ENCODE peak calls at places on chromosomes 1 and 21, in six cellular contexts. X is neuronal stem cell, M is mesenchymal stem cell, A is H1, C is IMR-90, B is H9. K is an unnamed sample.

GRCh38 chr1:230495891-230496385 is 69.8 kb upstream of the PGBD5 start:
- DNase-seq in X (no peak), M (no peak), A (no peak), C (no peak), B (no peak), K (peak; percentile 47)

GRCh38 chr1:50156241-50157010 is 47.7 kb downstream of the ELAVL4 start:
- DNase-seq in X (no peak), M (no peak), A (no peak), C (no peak), B (no peak), K (no peak)

GRCh38 chr1:19455353-19455752 is 30.0 kb downstream of the CAPZB start:
- DNase-seq in X (no peak), M (no peak), A (no peak), C (no peak), B (no peak), K (no peak)

GRCh38 chr1:101262601-101263348 is 26.0 kb downstream of the S1PR1 start:
- DNase-seq in X (no peak), M (peak; percentile 24), A (no peak), C (no peak), B (no peak), K (no peak)

GRCh38 chr1:109620396-109620817 is 770 bp downstream of the AMPD2 start:
- DNase-seq in X (no peak), M (peak; percentile 85), A (no peak), C (peak; percentile 62), B (peak; percentile 49), K (peak; percentile 68)

GRCh38 chr21:38660333-38661295 is 145.1 kb upstream of the ETS2 start:
- DNase-seq in X (no peak), M (no peak), A (peak; percentile 59), C (no peak), B (peak; percentile 48), K (no peak)

GRCh38 chr1:58909162-58909560 is 125.3 kb upstream of the JUN start:
- DNase-seq in X (no peak), M (peak; percentile 55), A (no peak), C (peak; percentile 84), B (no peak), K (no peak)

GRCh38 chr1:208174200-208174599 is 70.0 kb downstream of the PLXNA2 start:
- DNase-seq in X (no peak), M (no peak), A (no peak), C (no peak), B (no peak), K (peak; percentile 27)

GRCh38 chr1:204084247-204084772 is 11.4 kb downstream of the SOX13 start:
- DNase-seq in X (no peak), M (no peak), A (peak; percentile 88), C (no peak), B (peak; percentile 98), K (no peak)

GRCh38 chr1:43914576-43915525 is 18.8 kb upstream of the ARTN start:
- DNase-seq in X (no peak), M (no peak), A (no peak), C (no peak), B (no peak), K (no peak)

GRCh38 chr1:25684216-25684965 is 67.8 kb downstream of the MAN1C1 start:
- DNase-seq in X (no peak), M (no peak), A (no peak), C (no peak), B (no peak), K (no peak)

GRCh38 chr1:208008534-208008933 is 97.6 kb upstream of the CD34 start:
- DNase-seq in X (no peak), M (no peak), A (no peak), C (no peak), B (no peak), K (no peak)

GRCh38 chr1:212506666-212507065 is 73.9 kb downstream of the NENF start:
- DNase-seq in X (peak; percentile 70), M (no peak), A (no peak), C (no peak), B (no peak), K (no peak)

GRCh38 chr1:60903591-60903990 is 178.8 kb upstream of the NFIA start:
- DNase-seq in X (no peak), M (no peak), A (no peak), C (no peak), B (no peak), K (no peak)

GRCh38 chr1:145978477-145978859 is 14.0 kb downstream of the POLR3GL start:
- DNase-seq in X (no peak), M (no peak), A (no peak), C (no peak), B (no peak), K (no peak)
- H2BK120ac ChIP-seq in X (no peak overlapping the region), M (peak overlapping the region; percentile 39), A (no peak overlapping the region), C (peak overlapping the region; percentile 98), B (no peak overlapping the region), K (peak overlapping the region; percentile 16)

GRCh38 chr1:154945962-154946850 is 9.7 kb upstream of the PMVK start:
- DNase-seq in X (no peak), M (no peak), A (no peak), C (no peak), B (no peak), K (no peak)
- H3K14ac ChIP-seq in X (no peak overlapping the region), M (no peak overlapping the region), A (no peak overlapping the region), C (no peak overlapping the region), B (no peak overlapping the region), K (no peak overlapping the region)

GRCh38 chr1:225498539-225499135 is 70.8 kb upstream of the LBR start:
- DNase-seq in X (no peak), M (peak; percentile 51), A (no peak), C (peak; percentile 68), B (no peak), K (no peak)
- H4K91ac ChIP-seq in X (no peak overlapping the region), M (no peak overlapping the region), A (no peak overlapping the region), C (no peak overlapping the region), B (no peak overlapping the region), K (no peak overlapping the region)

DNA sequence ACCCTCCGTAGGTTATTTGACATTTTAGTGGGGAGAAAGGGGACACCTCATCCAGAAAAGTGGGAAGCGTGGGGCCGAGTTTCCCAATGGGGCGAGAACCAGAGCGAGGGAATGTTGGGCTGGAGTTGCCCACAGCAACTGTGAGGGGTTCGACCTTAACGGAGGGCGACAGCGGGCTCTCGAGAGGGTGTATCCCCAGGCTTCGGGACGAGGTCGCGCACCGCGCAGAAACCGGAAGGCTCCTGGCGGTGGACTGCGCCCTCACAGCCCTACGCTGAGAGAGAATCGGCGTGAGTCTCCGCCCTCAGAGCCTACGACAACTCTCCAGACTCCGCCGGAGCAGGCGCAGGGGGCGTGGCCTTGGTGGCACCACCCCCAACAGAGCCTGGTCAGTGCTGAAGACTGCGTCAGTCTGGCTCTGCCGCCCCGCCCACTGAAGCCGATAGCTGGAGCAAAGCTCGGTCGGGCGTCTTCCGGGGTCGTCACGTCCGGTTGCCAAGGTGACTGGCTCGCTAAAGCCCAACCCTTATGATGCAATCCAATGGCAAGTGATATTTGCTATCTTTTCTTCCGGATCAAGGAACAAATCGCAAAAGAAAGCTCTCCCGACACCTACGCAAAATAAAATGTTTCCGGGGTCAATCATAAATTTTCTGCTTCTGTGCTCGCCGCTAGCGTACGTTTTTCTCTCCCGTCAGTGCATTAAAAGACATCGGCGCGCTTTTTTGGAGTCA is at the start of gene LRIF1:
- DNase-seq in X (peak; percentile 91), M (peak; percentile 97), A (peak; percentile 99), C (peak; percentile 99), B (peak; percentile 99), K (peak; percentile 100)
- H2BK120ac ChIP-seq in X (no peak within 1 kb of the TSS), M (no peak within 1 kb of the TSS), A (no peak within 1 kb of the TSS), C (no peak within 1 kb of the TSS), B (no peak within 1 kb of the TSS), K (peak within 1 kb of the TSS; percentile 5)